ENCODE peak calls at places on chromosomes 13 and 19, in seven cellular contexts. D, V, L, E, J, M and N are unnamed samples.

GRCh38 chr19:34075661-34076091 is 96.6 kb upstream of the LSM14A start:
- DNase-seq in D (no peak), V (no peak), L (no peak), E (peak; percentile 46), J (no peak), M (no peak), N (no peak)

GRCh38 chr13:99653526-99653925 is 152.3 kb downstream of the TM9SF2 start:
- DNase-seq in D (no peak), V (no peak), L (no peak), E (no peak), J (no peak), M (no peak), N (no peak)

GRCh38 chr13:31769581-31769980 is 30.3 kb downstream of the RXFP2 start:
- DNase-seq in D (peak; percentile 37), V (no peak), L (no peak), E (no peak), J (no peak), M (no peak), N (no peak)

GRCh38 chr13:48562296-48563066 is 29.6 kb upstream of the RCBTB2 start:
- DNase-seq in D (no peak), V (peak; percentile 16), L (no peak), E (peak; percentile 43), J (no peak), M (peak; percentile 63), N (no peak)

GRCh38 chr19:12668937-12669271 is 2.3 kb downstream of the WDR83 start:
- DNase-seq in D (peak; percentile 42), V (no peak), L (peak; percentile 71), E (peak; percentile 45), J (peak; percentile 77), M (peak; percentile 73), N (peak; percentile 73)

GRCh38 chr13:111049791-111050538 is 65.1 kb upstream of the ARHGEF7 start:
- DNase-seq in D (peak; percentile 36), V (no peak), L (no peak), E (no peak), J (no peak), M (no peak), N (peak; percentile 43)

GRCh38 chr19:4968462-4969291 is at the start of gene KDM4B:
- DNase-seq in D (peak; percentile 99), V (peak; percentile 92), L (peak; percentile 99), E (peak; percentile 100), J (peak; percentile 100), M (peak; percentile 99), N (peak; percentile 100)

GRCh38 chr19:45881909-45882528 is 3.9 kb downstream of the IRF2BP1 start:
- DNase-seq in D (no peak), V (no peak), L (no peak), E (no peak), J (no peak), M (no peak), N (no peak)

GRCh38 chr13:24286624-24287023 is 22.8 kb upstream of the C1QTNF9 start:
- DNase-seq in D (no peak), V (no peak), L (no peak), E (no peak), J (no peak), M (no peak), N (no peak)

GRCh38 chr13:96810104-96810503 is 184.2 kb downstream of the OXGR1 start:
- DNase-seq in D (no peak), V (no peak), L (no peak), E (no peak), J (no peak), M (no peak), N (no peak)

GRCh38 chr19:56918682-56919307 is 78.3 kb upstream of the PEG3 start:
- DNase-seq in D (no peak), V (no peak), L (no peak), E (no peak), J (no peak), M (no peak), N (no peak)